ENCODE peak calls at places on chromosome 7, in eight cellular contexts. One of them, this sample, is unnamed.

GRCh38 chr7:578386-578785 is 58.7 kb upstream of the PDGFA start:
- DNase-seq in esophagus squamous epithelium: no peak
- DNase-seq in esophagus muscularis mucosa: no peak
- DNase-seq in cardiac muscle cell: no peak
- DNase-seq in neural progenitor cell: no peak
- DNase-seq in transverse colon: no peak
- DNase-seq in CD8-positive, alpha-beta T cell: no peak
- DNase-seq in PC-3: no peak
- DNase-seq in this sample: no peak

GRCh38 chr7:116236020-116236630 is 25.8 kb downstream of the TES start:
- DNase-seq in CD8-positive, alpha-beta T cell: peak; percentile 28
- DNase-seq in esophagus muscularis mucosa: no peak
- DNase-seq in transverse colon: peak; percentile 48
- DNase-seq in PC-3: peak; percentile 70
- DNase-seq in cardiac muscle cell: peak; percentile 62
- DNase-seq in neural progenitor cell: peak; percentile 56
- DNase-seq in esophagus squamous epithelium: no peak
- DNase-seq in this sample: peak; percentile 47

GRCh38 chr7:73647725-73648592 is 19.7 kb upstream of the VPS37D start:
- DNase-seq in CD8-positive, alpha-beta T cell: no peak
- DNase-seq in PC-3: peak; percentile 10
- DNase-seq in cardiac muscle cell: peak; percentile 43
- DNase-seq in transverse colon: peak; percentile 83
- DNase-seq in neural progenitor cell: peak; percentile 67
- DNase-seq in esophagus muscularis mucosa: no peak
- DNase-seq in esophagus squamous epithelium: no peak
- DNase-seq in this sample: no peak

GRCh38 chr7:80884511-80885195 is 34.2 kb downstream of the SEMA3C start:
- DNase-seq in PC-3: no peak
- DNase-seq in transverse colon: no peak
- DNase-seq in neural progenitor cell: no peak
- DNase-seq in esophagus muscularis mucosa: no peak
- DNase-seq in cardiac muscle cell: no peak
- DNase-seq in esophagus squamous epithelium: no peak
- DNase-seq in CD8-positive, alpha-beta T cell: no peak
- DNase-seq in this sample: no peak

GRCh38 chr7:66187894-66188293 is 17.2 kb upstream of the TPST1 start:
- DNase-seq in PC-3: no peak
- DNase-seq in transverse colon: no peak
- DNase-seq in cardiac muscle cell: no peak
- DNase-seq in CD8-positive, alpha-beta T cell: no peak
- DNase-seq in esophagus muscularis mucosa: no peak
- DNase-seq in esophagus squamous epithelium: no peak
- DNase-seq in neural progenitor cell: no peak
- DNase-seq in this sample: no peak

GRCh38 chr7:133339772-133340171 is 86.9 kb downstream of the EXOC4 start:
- DNase-seq in esophagus muscularis mucosa: no peak
- DNase-seq in esophagus squamous epithelium: no peak
- DNase-seq in CD8-positive, alpha-beta T cell: no peak
- DNase-seq in cardiac muscle cell: no peak
- DNase-seq in PC-3: no peak
- DNase-seq in transverse colon: no peak
- DNase-seq in neural progenitor cell: no peak
- DNase-seq in this sample: no peak

GRCh38 chr7:32415936-32416335 is 74.2 kb downstream of the LSM5 start:
- DNase-seq in CD8-positive, alpha-beta T cell: no peak
- DNase-seq in cardiac muscle cell: no peak
- DNase-seq in esophagus squamous epithelium: no peak
- DNase-seq in esophagus muscularis mucosa: peak; percentile 47
- DNase-seq in PC-3: no peak
- DNase-seq in transverse colon: no peak
- DNase-seq in neural progenitor cell: no peak
- DNase-seq in this sample: no peak

GRCh38 chr7:29771081-29771832 is 35.1 kb upstream of the WIPF3 start:
- DNase-seq in transverse colon: no peak
- DNase-seq in esophagus squamous epithelium: no peak
- DNase-seq in neural progenitor cell: no peak
- DNase-seq in PC-3: no peak
- DNase-seq in cardiac muscle cell: peak; percentile 70
- DNase-seq in CD8-positive, alpha-beta T cell: no peak
- DNase-seq in esophagus muscularis mucosa: no peak
- DNase-seq in this sample: no peak

GRCh38 chr7:107044347-107045194 is at the start of gene PRKAR2B:
- DNase-seq in neural progenitor cell: peak; percentile 96
- DNase-seq in esophagus squamous epithelium: no peak
- DNase-seq in PC-3: peak; percentile 25
- DNase-seq in cardiac muscle cell: peak; percentile 93
- DNase-seq in CD8-positive, alpha-beta T cell: peak; percentile 55
- DNase-seq in transverse colon: peak; percentile 77
- DNase-seq in esophagus muscularis mucosa: peak; percentile 94
- DNase-seq in this sample: peak; percentile 17

GRCh38 chr7:82517059-82517458 is 73.5 kb upstream of the CACNA2D1 start:
- DNase-seq in PC-3: no peak
- DNase-seq in transverse colon: no peak
- DNase-seq in CD8-positive, alpha-beta T cell: no peak
- DNase-seq in neural progenitor cell: no peak
- DNase-seq in cardiac muscle cell: no peak
- DNase-seq in esophagus muscularis mucosa: no peak
- DNase-seq in esophagus squamous epithelium: no peak
- DNase-seq in this sample: no peak

GRCh38 chr7:138979226-138979979 is 1.8 kb downstream of the KIAA1549 start:
- DNase-seq in transverse colon: no peak
- DNase-seq in CD8-positive, alpha-beta T cell: no peak
- DNase-seq in esophagus muscularis mucosa: no peak
- DNase-seq in neural progenitor cell: no peak
- DNase-seq in cardiac muscle cell: no peak
- DNase-seq in esophagus squamous epithelium: no peak
- DNase-seq in PC-3: peak; percentile 57
- DNase-seq in this sample: no peak

GRCh38 chr7:16694806-16695205 is 48.8 kb downstream of the BZW2 start:
- DNase-seq in neural progenitor cell: no peak
- DNase-seq in PC-3: no peak
- DNase-seq in CD8-positive, alpha-beta T cell: no peak
- DNase-seq in cardiac muscle cell: no peak
- DNase-seq in esophagus squamous epithelium: no peak
- DNase-seq in transverse colon: no peak
- DNase-seq in esophagus muscularis mucosa: no peak
- DNase-seq in this sample: no peak

GRCh38 chr7:149297034-149297755 is 35.2 kb downstream of the ZNF783 start:
- DNase-seq in CD8-positive, alpha-beta T cell: no peak
- DNase-seq in cardiac muscle cell: no peak
- DNase-seq in neural progenitor cell: no peak
- DNase-seq in esophagus muscularis mucosa: no peak
- DNase-seq in PC-3: no peak
- DNase-seq in esophagus squamous epithelium: no peak
- DNase-seq in transverse colon: no peak
- DNase-seq in this sample: no peak

GRCh38 chr7:116438274-116438673 is 61.3 kb upstream of the CAV2 start:
- DNase-seq in neural progenitor cell: no peak
- DNase-seq in PC-3: peak; percentile 52
- DNase-seq in CD8-positive, alpha-beta T cell: no peak
- DNase-seq in cardiac muscle cell: no peak
- DNase-seq in esophagus muscularis mucosa: no peak
- DNase-seq in esophagus squamous epithelium: no peak
- DNase-seq in transverse colon: peak; percentile 34
- DNase-seq in this sample: no peak

GRCh38 chr7:95607477-95608010 is 11.2 kb upstream of the PDK4 start:
- DNase-seq in CD8-positive, alpha-beta T cell: no peak
- DNase-seq in PC-3: no peak
- DNase-seq in esophagus squamous epithelium: no peak
- DNase-seq in transverse colon: no peak
- DNase-seq in esophagus muscularis mucosa: no peak
- DNase-seq in cardiac muscle cell: no peak
- DNase-seq in neural progenitor cell: no peak
- DNase-seq in this sample: no peak

GRCh38 chr7:4282434-4283223 is 399.5 kb upstream of the FOXK1 start:
- DNase-seq in CD8-positive, alpha-beta T cell: no peak
- DNase-seq in cardiac muscle cell: no peak
- DNase-seq in transverse colon: no peak
- DNase-seq in esophagus squamous epithelium: no peak
- DNase-seq in neural progenitor cell: no peak
- DNase-seq in PC-3: peak; percentile 90
- DNase-seq in esophagus muscularis mucosa: no peak
- DNase-seq in this sample: peak; percentile 0

GRCh38 chr7:92158660-92159575 is 20.0 kb downstream of the LRRD1 start:
- DNase-seq in esophagus muscularis mucosa: no peak
- DNase-seq in neural progenitor cell: no peak
- DNase-seq in PC-3: peak; percentile 71
- DNase-seq in cardiac muscle cell: no peak
- DNase-seq in CD8-positive, alpha-beta T cell: no peak
- DNase-seq in transverse colon: no peak
- DNase-seq in esophagus squamous epithelium: no peak
- DNase-seq in this sample: peak; percentile 65

GRCh38 chr7:104207348-104207730 is 474 bp downstream of the ORC5 start:
- DNase-seq in transverse colon: no peak
- DNase-seq in CD8-positive, alpha-beta T cell: no peak
- DNase-seq in cardiac muscle cell: peak; percentile 12
- DNase-seq in esophagus squamous epithelium: no peak
- DNase-seq in esophagus muscularis mucosa: no peak
- DNase-seq in PC-3: peak; percentile 2
- DNase-seq in neural progenitor cell: peak; percentile 9
- DNase-seq in this sample: no peak

GRCh38 chr7:155975490-155975889 is 163.2 kb upstream of the SHH start:
- DNase-seq in CD8-positive, alpha-beta T cell: no peak
- DNase-seq in esophagus muscularis mucosa: no peak
- DNase-seq in PC-3: no peak
- DNase-seq in esophagus squamous epithelium: no peak
- DNase-seq in neural progenitor cell: no peak
- DNase-seq in cardiac muscle cell: no peak
- DNase-seq in transverse colon: peak; percentile 3
- DNase-seq in this sample: no peak

GRCh38 chr7:39089194-39089593 is 111.5 kb downstream of the POU6F2 start:
- DNase-seq in transverse colon: no peak
- DNase-seq in cardiac muscle cell: no peak
- DNase-seq in esophagus squamous epithelium: no peak
- DNase-seq in esophagus muscularis mucosa: no peak
- DNase-seq in PC-3: no peak
- DNase-seq in CD8-positive, alpha-beta T cell: no peak
- DNase-seq in neural progenitor cell: no peak
- DNase-seq in this sample: no peak
- H3K27me3 ChIP-seq in transverse colon: peaks cover 6% of the 10 kb centered on the region
- H3K27me3 ChIP-seq in cardiac muscle cell: no peaks in the 10 kb centered on the region
- H3K27me3 ChIP-seq in esophagus squamous epithelium: no peaks in the 10 kb centered on the region
- H3K27me3 ChIP-seq in esophagus muscularis mucosa: no peaks in the 10 kb centered on the region
- H3K27me3 ChIP-seq in PC-3: peaks cover 77% of the 10 kb centered on the region
- H3K27me3 ChIP-seq in CD8-positive, alpha-beta T cell: no peaks in the 10 kb centered on the region
- H3K27me3 ChIP-seq in neural progenitor cell: no peaks in the 10 kb centered on the region
- H3K27me3 ChIP-seq in this sample: peaks cover 2% of the 10 kb centered on the region

DNA sequence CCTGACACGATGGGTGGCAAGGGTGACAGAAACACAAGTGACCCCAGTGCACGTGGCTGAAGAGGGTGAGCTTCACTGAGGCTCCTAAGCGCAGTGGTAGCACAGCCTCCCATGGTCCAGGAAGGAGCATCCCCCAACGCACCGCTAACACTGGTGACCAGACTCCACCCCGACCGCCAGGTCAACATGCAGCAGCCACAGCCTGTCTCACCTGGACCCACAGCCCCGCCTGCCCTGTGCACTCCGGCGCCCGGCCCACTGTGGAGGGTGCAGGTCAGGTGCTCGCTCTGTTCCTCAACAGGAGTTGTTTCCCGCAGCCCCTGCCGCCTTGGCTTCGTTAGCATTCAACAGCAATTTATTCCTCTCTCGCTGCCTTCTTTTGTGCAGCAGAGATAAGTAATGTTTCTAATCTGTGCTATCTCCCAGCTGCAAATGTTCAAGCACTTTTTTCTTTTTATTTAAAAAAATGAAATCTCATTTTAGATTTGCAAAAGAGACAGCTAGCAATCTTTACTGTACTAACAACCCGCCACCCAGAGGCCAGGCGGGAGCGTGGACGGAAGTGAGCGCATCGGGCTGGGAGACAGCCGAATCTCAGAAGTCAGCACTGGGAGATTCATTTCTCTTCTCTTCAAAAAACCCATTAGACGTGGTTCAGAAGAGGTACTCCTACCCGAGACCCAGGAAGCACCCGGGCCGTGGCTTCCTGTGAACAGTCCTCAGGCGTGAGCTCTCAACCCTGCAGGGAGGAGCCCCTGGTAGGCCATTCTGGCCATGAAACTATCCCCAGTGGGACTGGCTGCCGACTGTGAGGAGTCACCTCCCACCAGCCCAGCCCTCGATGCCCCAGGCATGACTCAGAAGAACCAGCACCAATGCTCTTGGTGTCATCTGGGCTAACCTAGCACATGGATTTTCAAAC is 133.4 kb downstream of the MAD1L1 start:
- DNase-seq in PC-3: no peak
- DNase-seq in esophagus squamous epithelium: no peak
- DNase-seq in cardiac muscle cell: no peak
- DNase-seq in esophagus muscularis mucosa: no peak
- DNase-seq in neural progenitor cell: no peak
- DNase-seq in transverse colon: no peak
- DNase-seq in CD8-positive, alpha-beta T cell: no peak
- DNase-seq in this sample: no peak
- TF ChIP-seq CTCF in PC-3: no peak
- TF ChIP-seq CTCF in esophagus squamous epithelium: no peak
- TF ChIP-seq CTCF in cardiac muscle cell: no peak
- TF ChIP-seq CTCF in esophagus muscularis mucosa: no peak
- TF ChIP-seq CTCF in neural progenitor cell: no peak
- TF ChIP-seq CTCF in transverse colon: no peak
- TF ChIP-seq CTCF in CD8-positive, alpha-beta T cell: no peak
- TF ChIP-seq CTCF in this sample: peak; percentile 30

DNA sequence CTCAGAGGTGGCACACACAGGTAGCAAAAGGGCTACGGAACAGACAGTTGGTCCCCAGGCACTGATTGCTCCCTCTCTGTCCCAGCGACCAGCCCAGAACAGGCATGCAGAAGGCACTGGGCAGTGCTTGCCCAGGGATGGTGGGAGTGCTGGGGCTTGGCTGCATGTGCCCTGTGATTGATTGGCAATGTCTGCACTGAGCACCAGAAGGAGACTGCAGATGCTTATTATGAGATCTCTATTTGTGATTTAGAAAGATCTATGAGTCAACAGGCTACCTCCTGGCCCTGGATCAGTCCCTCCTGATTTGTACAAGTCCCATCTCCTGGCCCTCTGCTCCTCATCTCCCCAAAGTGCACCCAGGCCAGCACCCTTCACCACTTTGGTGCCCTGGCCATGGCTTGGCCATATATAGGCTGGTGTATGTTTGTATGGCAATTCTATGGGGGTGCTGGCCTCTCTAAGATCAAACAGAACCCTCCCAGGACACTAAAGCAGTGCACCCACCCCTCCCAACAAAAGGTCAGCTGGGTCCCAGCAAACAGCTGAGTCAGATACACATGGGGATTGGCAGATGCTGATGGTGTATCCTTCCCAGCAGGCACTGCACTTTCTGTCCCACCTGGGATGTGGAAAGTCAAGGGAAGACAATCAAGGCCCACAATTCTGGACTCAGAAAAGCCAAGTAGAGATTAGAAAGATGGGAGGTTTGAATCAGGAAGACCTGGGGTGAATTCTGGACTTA is 30.9 kb downstream of the CAMK2B start:
- DNase-seq in CD8-positive, alpha-beta T cell: no peak
- DNase-seq in neural progenitor cell: peak; percentile 1
- DNase-seq in cardiac muscle cell: no peak
- DNase-seq in esophagus muscularis mucosa: peak; percentile 53
- DNase-seq in transverse colon: peak; percentile 3
- DNase-seq in esophagus squamous epithelium: no peak
- DNase-seq in PC-3: no peak
- DNase-seq in this sample: no peak
- H3K27me3 ChIP-seq in CD8-positive, alpha-beta T cell: peaks cover 6% of the 10 kb centered on the region
- H3K27me3 ChIP-seq in neural progenitor cell: peaks cover 78% of the 10 kb centered on the region
- H3K27me3 ChIP-seq in cardiac muscle cell: peaks cover 13% of the 10 kb centered on the region
- H3K27me3 ChIP-seq in esophagus muscularis mucosa: no peaks in the 10 kb centered on the region
- H3K27me3 ChIP-seq in transverse colon: peaks cover 52% of the 10 kb centered on the region
- H3K27me3 ChIP-seq in esophagus squamous epithelium: no peaks in the 10 kb centered on the region
- H3K27me3 ChIP-seq in PC-3: no peaks in the 10 kb centered on the region
- H3K27me3 ChIP-seq in this sample: peaks cover 17% of the 10 kb centered on the region

GRCh38 chr7:101516849-101517248 is 112.2 kb downstream of the MYL10 start:
- DNase-seq in transverse colon: no peak
- DNase-seq in esophagus muscularis mucosa: no peak
- DNase-seq in neural progenitor cell: peak; percentile 34
- DNase-seq in cardiac muscle cell: no peak
- DNase-seq in CD8-positive, alpha-beta T cell: no peak
- DNase-seq in PC-3: no peak
- DNase-seq in esophagus squamous epithelium: no peak
- DNase-seq in this sample: no peak
- TF ChIP-seq CTCF in transverse colon: no peak
- TF ChIP-seq CTCF in esophagus muscularis mucosa: no peak
- TF ChIP-seq CTCF in neural progenitor cell: no peak
- TF ChIP-seq CTCF in cardiac muscle cell: no peak
- TF ChIP-seq CTCF in CD8-positive, alpha-beta T cell: no peak
- TF ChIP-seq CTCF in PC-3: no peak
- TF ChIP-seq CTCF in esophagus squamous epithelium: no peak
- TF ChIP-seq CTCF in this sample: no peak

This sample was measured in brain microvascular endothelial cell.